ENCODE peak calls at places on chromosomes 1 and 21, in ten cellular contexts. V, H, A, U, R, N, Y, P, J and K are unnamed samples.

GRCh38 chr1:76546354-76546933 is 320.8 kb upstream of the ST6GALNAC5 start:
- DNase-seq in V (peak; percentile 49), U (no peak), R (no peak), Y (no peak), H (no peak), N (no peak), A (no peak), P (no peak), J (no peak), K (no peak)

GRCh38 chr1:47682786-47683350 is 245.0 kb downstream of the FOXD2 start:
- DNase-seq in H (peak; percentile 9), P (no peak), Y (no peak), R (peak; percentile 2), U (no peak), A (no peak), V (no peak), N (no peak), J (no peak), K (no peak)

GRCh38 chr21:44000360-44000759 is 11.7 kb upstream of the TRAPPC10 start:
- DNase-seq in U (no peak), N (no peak), A (no peak), H (no peak), J (no peak), R (no peak), P (no peak), V (no peak), Y (no peak), K (no peak)

GRCh38 chr1:110976089-110976488 is 12.4 kb upstream of the LRIF1 start:
- DNase-seq in H (no peak), Y (no peak), N (no peak), J (no peak), A (no peak), U (no peak), V (no peak), P (no peak), R (no peak), K (no peak)

GRCh38 chr1:221161571-221162041 is 282.4 kb downstream of the HLX start:
- DNase-seq in N (no peak), P (no peak), J (no peak), Y (no peak), V (no peak), A (no peak), H (no peak), U (no peak), R (no peak), K (no peak)

GRCh38 chr1:9289090-9289534 is 3.6 kb upstream of the SPSB1 start:
- DNase-seq in A (peak; percentile 59), H (peak; percentile 81), Y (peak; percentile 57), V (no peak), P (peak; percentile 46), N (peak; percentile 67), J (peak; percentile 72), R (peak; percentile 89), U (peak; percentile 85), K (peak; percentile 73)

GRCh38 chr1:48931571-48932251 is 155.0 kb upstream of the BEND5 start:
- DNase-seq in A (no peak), Y (no peak), P (no peak), H (no peak), J (peak; percentile 35), N (no peak), U (no peak), V (no peak), R (peak; percentile 55), K (no peak)

GRCh38 chr1:2632561-2633361 is at the start of gene MMEL1:
- DNase-seq in V (no peak), P (no peak), H (no peak), U (peak; percentile 58), R (no peak), Y (no peak), N (no peak), J (no peak), A (no peak), K (no peak)

GRCh38 chr1:94676686-94677085 is 135.1 kb upstream of the F3 start:
- DNase-seq in R (peak; percentile 78), V (no peak), Y (no peak), P (no peak), A (no peak), U (peak; percentile 63), N (no peak), H (no peak), J (no peak), K (no peak)

GRCh38 chr1:113303252-113303651 is 87.1 kb upstream of the MAGI3 start:
- DNase-seq in N (no peak), H (no peak), P (no peak), U (no peak), R (no peak), Y (peak; percentile 47), J (no peak), V (no peak), A (no peak), K (no peak)

GRCh38 chr1:162234571-162234970 is 142.1 kb downstream of the SPATA46 start:
- DNase-seq in U (no peak), H (no peak), A (no peak), Y (no peak), N (no peak), J (no peak), V (no peak), P (no peak), R (no peak), K (no peak)

GRCh38 chr1:82538876-82539275 is 738.1 kb downstream of the ADGRL2 start:
- DNase-seq in A (no peak), P (no peak), U (no peak), V (no peak), H (no peak), Y (no peak), N (no peak), R (no peak), J (no peak), K (no peak)

GRCh38 chr1:226677121-226678020 is 61.7 kb downstream of the ITPKB start:
- DNase-seq in U (peak; percentile 79), J (peak; percentile 80), V (no peak), P (no peak), H (peak; percentile 97), A (no peak), N (peak; percentile 89), R (peak; percentile 57), Y (no peak), K (peak; percentile 78)

GRCh38 chr1:181647314-181648035 is 164.2 kb downstream of the CACNA1E start:
- DNase-seq in A (no peak), R (peak; percentile 61), U (peak; percentile 81), P (no peak), J (no peak), V (no peak), H (no peak), Y (no peak), N (no peak), K (no peak)
- TF ChIP-seq EP300 in A (no peak), R (no peak), U (peak; percentile 59), P (no peak), J (no peak), V (no peak), H (no peak), Y (no peak), N (no peak), K (no peak)

DNA sequence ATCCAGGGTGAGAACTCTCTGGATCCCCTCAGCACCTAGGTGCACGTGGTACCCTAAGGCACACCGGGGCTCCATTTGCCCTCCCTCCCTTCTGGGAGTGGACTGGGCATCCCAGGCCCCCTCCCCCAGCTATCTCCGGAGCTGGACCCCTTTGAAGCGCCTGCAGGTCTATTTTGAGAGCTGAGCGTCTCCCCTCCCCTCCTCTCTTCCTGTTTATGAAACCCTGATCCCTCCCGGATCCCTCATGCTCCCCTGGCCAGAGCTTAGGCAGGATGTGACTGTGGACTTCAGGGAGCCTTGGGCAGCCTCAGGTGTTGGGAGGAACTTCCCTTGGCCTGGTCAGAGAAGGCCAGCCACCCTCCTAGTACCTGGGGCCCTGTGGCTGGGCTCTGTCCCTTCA is 10.2 kb downstream of the RPS6KA1 start:
- DNase-seq in V (no peak), N (no peak), H (no peak), Y (no peak), A (no peak), P (no peak), R (no peak), J (peak; percentile 29), U (no peak), K (no peak)
- H3K27me3 ChIP-seq in V (no peaks in the 10 kb centered on the region), N (no peaks in the 10 kb centered on the region), H (no peaks in the 10 kb centered on the region), Y (no peaks in the 10 kb centered on the region), A (no peaks in the 10 kb centered on the region), P (no peaks in the 10 kb centered on the region), R (no peaks in the 10 kb centered on the region), J (no peaks in the 10 kb centered on the region), U (no peaks in the 10 kb centered on the region), K (no peaks in the 10 kb centered on the region)

DNA sequence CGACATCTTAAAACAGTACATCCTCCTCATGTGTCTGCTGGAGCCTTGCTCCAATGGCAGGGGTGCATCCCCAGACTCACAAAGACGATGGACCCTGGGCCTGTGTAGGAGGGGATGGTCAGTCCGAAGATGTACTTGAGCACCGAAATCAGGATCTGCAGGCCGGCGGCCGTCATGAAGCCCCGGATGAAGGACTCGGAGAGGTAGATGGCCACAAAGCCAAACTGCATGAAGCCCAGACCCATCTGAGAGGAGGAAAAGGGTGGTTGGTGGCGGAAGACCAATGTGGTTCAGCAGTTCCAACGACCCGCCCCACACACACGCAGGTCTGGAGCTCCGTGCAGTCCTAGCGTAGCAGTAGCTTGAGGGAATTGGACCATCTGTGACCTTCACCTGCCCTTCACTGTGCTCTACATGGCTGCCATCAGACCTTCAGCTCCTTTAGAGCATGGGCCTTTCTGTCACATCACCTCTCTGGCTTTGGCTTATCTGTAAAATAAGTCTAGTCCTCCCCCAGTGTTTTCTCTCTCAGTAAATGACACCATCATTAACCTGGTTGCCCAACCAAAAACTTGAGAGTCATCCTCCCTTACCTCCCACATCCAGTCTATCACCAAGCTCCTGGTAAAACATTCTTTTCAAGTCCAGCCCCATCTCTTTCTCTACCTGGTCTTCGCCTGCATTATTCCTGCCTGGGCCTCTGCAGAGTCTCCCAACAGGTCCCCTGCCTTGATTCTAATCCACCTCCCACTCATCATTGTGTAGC is 13.3 kb downstream of the SLC26A9 start:
- DNase-seq in V (no peak), N (no peak), H (no peak), R (no peak), U (no peak), Y (peak; percentile 40), A (no peak), J (no peak), P (no peak), K (no peak)
- TF ChIP-seq EP300 in V (no peak), N (no peak), H (no peak), R (no peak), U (no peak), Y (no peak), A (no peak), J (no peak), P (no peak), K (no peak)

GRCh38 chr1:229432116-229432461 is 1.8 kb downstream of the ACTA1 start:
- DNase-seq in A (no peak), U (no peak), V (no peak), P (no peak), R (no peak), H (no peak), N (no peak), J (no peak), Y (no peak), K (no peak)
- H3K27me3 ChIP-seq in A (no peaks in the 10 kb centered on the region), U (peaks cover 94% of the 10 kb centered on the region), V (no peaks in the 10 kb centered on the region), P (peaks cover 14% of the 10 kb centered on the region), R (peaks cover 37% of the 10 kb centered on the region), H (peaks cover 52% of the 10 kb centered on the region), N (peaks cover 77% of the 10 kb centered on the region), J (peaks cover 50% of the 10 kb centered on the region), Y (peaks cover 13% of the 10 kb centered on the region), K (peaks cover 16% of the 10 kb centered on the region)

GRCh38 chr1:29649375-29650040 is 413.2 kb downstream of the PTPRU start:
- DNase-seq in J (peak; percentile 6), V (no peak), R (no peak), U (no peak), A (no peak), P (no peak), Y (peak; percentile 56), H (no peak), N (no peak), K (no peak)
- TF ChIP-seq EP300 in J (no peak), V (no peak), R (no peak), U (no peak), A (no peak), P (no peak), Y (no peak), H (no peak), N (no peak), K (no peak)

GRCh38 chr21:45111703-45112102 is 37.3 kb downstream of the ADARB1 start:
- DNase-seq in J (no peak), R (no peak), A (no peak), H (peak; percentile 56), N (no peak), U (no peak), V (no peak), Y (no peak), P (no peak), K (no peak)
- H3K27me3 ChIP-seq in J (no peaks in the 10 kb centered on the region), R (no peaks in the 10 kb centered on the region), A (no peaks in the 10 kb centered on the region), H (no peaks in the 10 kb centered on the region), N (no peaks in the 10 kb centered on the region), U (no peaks in the 10 kb centered on the region), V (no peaks in the 10 kb centered on the region), Y (no peaks in the 10 kb centered on the region), P (no peaks in the 10 kb centered on the region), K (no peaks in the 10 kb centered on the region)